ENCODE peak calls at places on chromosome 10, in ten cellular contexts. One of them, this sample, is unnamed.

GRCh38 chr10:48681749-48682148 is 2.9 kb upstream of the WDFY4 start:
- DNase-seq in upper lobe of left lung: no peak
- DNase-seq in adrenal gland: no peak
- DNase-seq in body of pancreas: no peak
- DNase-seq in A549: no peak
- DNase-seq in stomach: no peak
- DNase-seq in IMR-90: no peak
- DNase-seq in HCT116: no peak
- DNase-seq in heart left ventricle: no peak
- DNase-seq in lower leg skin: no peak
- DNase-seq in this sample: no peak

GRCh38 chr10:131921191-131921590 is 20.4 kb downstream of the PPP2R2D start:
- DNase-seq in upper lobe of left lung: no peak
- DNase-seq in adrenal gland: no peak
- DNase-seq in body of pancreas: no peak
- DNase-seq in A549: no peak
- DNase-seq in stomach: no peak
- DNase-seq in IMR-90: no peak
- DNase-seq in HCT116: no peak
- DNase-seq in heart left ventricle: no peak
- DNase-seq in lower leg skin: no peak
- DNase-seq in this sample: no peak

GRCh38 chr10:31263903-31264302 is 55.1 kb upstream of the ZEB1 start:
- DNase-seq in upper lobe of left lung: no peak
- DNase-seq in adrenal gland: no peak
- DNase-seq in body of pancreas: no peak
- DNase-seq in A549: no peak
- DNase-seq in stomach: no peak
- DNase-seq in IMR-90: peak
- DNase-seq in HCT116: no peak
- DNase-seq in heart left ventricle: no peak
- DNase-seq in lower leg skin: no peak
- DNase-seq in this sample: no peak

GRCh38 chr10:31607481-31607880 is 288.5 kb downstream of the ZEB1 start:
- DNase-seq in upper lobe of left lung: no peak
- DNase-seq in adrenal gland: no peak
- DNase-seq in body of pancreas: no peak
- DNase-seq in A549: no peak
- DNase-seq in stomach: no peak
- DNase-seq in IMR-90: no peak
- DNase-seq in HCT116: no peak
- DNase-seq in heart left ventricle: no peak
- DNase-seq in lower leg skin: no peak
- DNase-seq in this sample: no peak

GRCh38 chr10:19003341-19003740 is 45.3 kb upstream of the MALRD1 start:
- DNase-seq in upper lobe of left lung: no peak
- DNase-seq in adrenal gland: peak
- DNase-seq in body of pancreas: no peak
- DNase-seq in A549: no peak
- DNase-seq in stomach: no peak
- DNase-seq in IMR-90: no peak
- DNase-seq in HCT116: no peak
- DNase-seq in heart left ventricle: peak
- DNase-seq in lower leg skin: no peak
- DNase-seq in this sample: no peak

GRCh38 chr10:1242975-1243374 is 186.8 kb downstream of the WDR37 start:
- DNase-seq in upper lobe of left lung: peak
- DNase-seq in adrenal gland: no peak
- DNase-seq in body of pancreas: no peak
- DNase-seq in A549: no peak
- DNase-seq in stomach: no peak
- DNase-seq in IMR-90: no peak
- DNase-seq in HCT116: no peak
- DNase-seq in heart left ventricle: no peak
- DNase-seq in lower leg skin: no peak
- DNase-seq in this sample: no peak

GRCh38 chr10:15439381-15439837 is 68.3 kb upstream of the FAM171A1 start:
- DNase-seq in upper lobe of left lung: no peak
- DNase-seq in adrenal gland: peak
- DNase-seq in body of pancreas: peak
- DNase-seq in A549: no peak
- DNase-seq in stomach: no peak
- DNase-seq in IMR-90: peak
- DNase-seq in HCT116: no peak
- DNase-seq in heart left ventricle: peak
- DNase-seq in lower leg skin: no peak
- DNase-seq in this sample: no peak

GRCh38 chr10:20551761-20552160 is 345.4 kb downstream of the NEBL start:
- DNase-seq in upper lobe of left lung: no peak
- DNase-seq in adrenal gland: no peak
- DNase-seq in body of pancreas: no peak
- DNase-seq in A549: no peak
- DNase-seq in stomach: no peak
- DNase-seq in IMR-90: no peak
- DNase-seq in HCT116: no peak
- DNase-seq in heart left ventricle: no peak
- DNase-seq in lower leg skin: no peak
- DNase-seq in this sample: no peak

DNA sequence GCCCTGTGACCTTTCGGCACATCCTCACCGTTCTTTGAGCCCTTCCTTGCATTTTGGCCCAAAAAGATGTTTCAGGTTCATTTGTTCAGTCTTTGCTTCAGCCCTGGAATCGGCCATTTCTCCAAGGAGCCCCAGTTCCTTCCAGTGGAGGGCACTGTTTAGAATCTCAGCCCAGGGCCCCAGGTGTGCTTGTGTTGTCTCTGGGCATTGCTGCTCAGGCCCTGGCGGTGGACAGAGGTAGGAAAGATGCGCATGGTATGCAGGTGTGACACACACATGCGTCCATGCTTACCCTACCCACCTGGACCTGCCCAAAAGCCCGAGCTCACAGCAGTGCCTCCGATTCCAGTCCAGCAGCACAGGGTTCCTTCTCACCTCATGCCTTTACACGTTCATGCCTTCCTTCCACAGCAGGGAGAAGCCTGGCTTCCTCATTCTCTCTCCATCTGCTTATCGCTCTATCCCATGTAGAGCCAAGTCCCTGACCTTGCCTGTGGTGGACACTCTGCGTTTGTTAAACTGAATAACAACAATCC is 70.6 kb downstream of the LHPP start:
- DNase-seq in upper lobe of left lung: no peak
- DNase-seq in adrenal gland: peak
- DNase-seq in body of pancreas: no peak
- DNase-seq in A549: peak
- DNase-seq in stomach: no peak
- DNase-seq in IMR-90: no peak
- DNase-seq in HCT116: peak
- DNase-seq in heart left ventricle: no peak
- DNase-seq in lower leg skin: no peak
- DNase-seq in this sample: no peak
- TF ChIP-seq CTCF in upper lobe of left lung: no peak
- TF ChIP-seq CTCF in adrenal gland: no peak
- TF ChIP-seq CTCF in body of pancreas: no peak
- TF ChIP-seq CTCF in A549: peak
- TF ChIP-seq CTCF in stomach: no peak
- TF ChIP-seq CTCF in IMR-90: peak
- TF ChIP-seq CTCF in HCT116: peak
- TF ChIP-seq CTCF in heart left ventricle: no peak
- TF ChIP-seq CTCF in lower leg skin: no peak
- TF ChIP-seq CTCF in this sample: no peak

GRCh38 chr10:98270786-98271185 is 2.8 kb upstream of the LOXL4 start:
- DNase-seq in upper lobe of left lung: no peak
- DNase-seq in adrenal gland: no peak
- DNase-seq in body of pancreas: no peak
- DNase-seq in A549: no peak
- DNase-seq in stomach: no peak
- DNase-seq in IMR-90: no peak
- DNase-seq in HCT116: no peak
- DNase-seq in heart left ventricle: no peak
- DNase-seq in lower leg skin: peak
- DNase-seq in this sample: no peak

GRCh38 chr10:98268694-98269386 is 846 bp upstream of the LOXL4 start:
- DNase-seq in upper lobe of left lung: no peak
- DNase-seq in adrenal gland: no peak
- DNase-seq in body of pancreas: peak
- DNase-seq in A549: peak
- DNase-seq in stomach: no peak
- DNase-seq in IMR-90: no peak
- DNase-seq in HCT116: no peak
- DNase-seq in heart left ventricle: no peak
- DNase-seq in lower leg skin: peak
- DNase-seq in this sample: no peak

GRCh38 chr10:98270026-98270740 is 2.2 kb upstream of the LOXL4 start:
- DNase-seq in upper lobe of left lung: no peak
- DNase-seq in adrenal gland: peak
- DNase-seq in body of pancreas: no peak
- DNase-seq in A549: no peak
- DNase-seq in stomach: no peak
- DNase-seq in IMR-90: peak
- DNase-seq in HCT116: no peak
- DNase-seq in heart left ventricle: no peak
- DNase-seq in lower leg skin: peak
- DNase-seq in this sample: no peak

GRCh38 chr10:98267894-98268693 is at the start of gene LOXL4:
- DNase-seq in upper lobe of left lung: peak
- DNase-seq in adrenal gland: no peak
- DNase-seq in body of pancreas: peak
- DNase-seq in A549: peak
- DNase-seq in stomach: no peak
- DNase-seq in IMR-90: no peak
- DNase-seq in HCT116: no peak
- DNase-seq in heart left ventricle: no peak
- DNase-seq in lower leg skin: peak
- DNase-seq in this sample: peak

GRCh38 chr10:98269435-98269912 is 1.5 kb upstream of the LOXL4 start:
- DNase-seq in upper lobe of left lung: no peak
- DNase-seq in adrenal gland: peak
- DNase-seq in body of pancreas: peak
- DNase-seq in A549: peak
- DNase-seq in stomach: no peak
- DNase-seq in IMR-90: peak
- DNase-seq in HCT116: peak
- DNase-seq in heart left ventricle: peak
- DNase-seq in lower leg skin: peak
- DNase-seq in this sample: peak
- TF ChIP-seq POLR2A in upper lobe of left lung: no peak
- TF ChIP-seq POLR2A in adrenal gland: no peak
- TF ChIP-seq POLR2A in body of pancreas: no peak
- TF ChIP-seq POLR2A in A549: no peak
- TF ChIP-seq POLR2A in stomach: no peak
- TF ChIP-seq POLR2A in IMR-90: no peak
- TF ChIP-seq POLR2A in HCT116: no peak
- TF ChIP-seq POLR2A in heart left ventricle: no peak
- TF ChIP-seq POLR2A in lower leg skin: no peak
- TF ChIP-seq POLR2A in this sample: no peak

GRCh38 chr10:119726291-119727261 is 726 bp downstream of the INPP5F start:
- DNase-seq in upper lobe of left lung: no peak
- DNase-seq in adrenal gland: no peak
- DNase-seq in body of pancreas: peak
- DNase-seq in A549: no peak
- DNase-seq in stomach: no peak
- DNase-seq in IMR-90: no peak
- DNase-seq in HCT116: no peak
- DNase-seq in heart left ventricle: peak
- DNase-seq in lower leg skin: peak
- DNase-seq in this sample: no peak

GRCh38 chr10:119724630-119725549 is 960 bp upstream of the INPP5F start:
- DNase-seq in upper lobe of left lung: no peak
- DNase-seq in adrenal gland: no peak
- DNase-seq in body of pancreas: peak
- DNase-seq in A549: no peak
- DNase-seq in stomach: no peak
- DNase-seq in IMR-90: peak
- DNase-seq in HCT116: no peak
- DNase-seq in heart left ventricle: no peak
- DNase-seq in lower leg skin: no peak
- DNase-seq in this sample: no peak

GRCh38 chr10:119723624-119724023 is 2.2 kb upstream of the INPP5F start:
- DNase-seq in upper lobe of left lung: no peak
- DNase-seq in adrenal gland: no peak
- DNase-seq in body of pancreas: no peak
- DNase-seq in A549: no peak
- DNase-seq in stomach: no peak
- DNase-seq in IMR-90: no peak
- DNase-seq in HCT116: no peak
- DNase-seq in heart left ventricle: no peak
- DNase-seq in lower leg skin: no peak
- DNase-seq in this sample: no peak

GRCh38 chr10:119723161-119723560 is 2.7 kb upstream of the INPP5F start:
- DNase-seq in upper lobe of left lung: no peak
- DNase-seq in adrenal gland: no peak
- DNase-seq in body of pancreas: no peak
- DNase-seq in A549: no peak
- DNase-seq in stomach: no peak
- DNase-seq in IMR-90: no peak
- DNase-seq in HCT116: no peak
- DNase-seq in heart left ventricle: no peak
- DNase-seq in lower leg skin: no peak
- DNase-seq in this sample: no peak

DNA sequence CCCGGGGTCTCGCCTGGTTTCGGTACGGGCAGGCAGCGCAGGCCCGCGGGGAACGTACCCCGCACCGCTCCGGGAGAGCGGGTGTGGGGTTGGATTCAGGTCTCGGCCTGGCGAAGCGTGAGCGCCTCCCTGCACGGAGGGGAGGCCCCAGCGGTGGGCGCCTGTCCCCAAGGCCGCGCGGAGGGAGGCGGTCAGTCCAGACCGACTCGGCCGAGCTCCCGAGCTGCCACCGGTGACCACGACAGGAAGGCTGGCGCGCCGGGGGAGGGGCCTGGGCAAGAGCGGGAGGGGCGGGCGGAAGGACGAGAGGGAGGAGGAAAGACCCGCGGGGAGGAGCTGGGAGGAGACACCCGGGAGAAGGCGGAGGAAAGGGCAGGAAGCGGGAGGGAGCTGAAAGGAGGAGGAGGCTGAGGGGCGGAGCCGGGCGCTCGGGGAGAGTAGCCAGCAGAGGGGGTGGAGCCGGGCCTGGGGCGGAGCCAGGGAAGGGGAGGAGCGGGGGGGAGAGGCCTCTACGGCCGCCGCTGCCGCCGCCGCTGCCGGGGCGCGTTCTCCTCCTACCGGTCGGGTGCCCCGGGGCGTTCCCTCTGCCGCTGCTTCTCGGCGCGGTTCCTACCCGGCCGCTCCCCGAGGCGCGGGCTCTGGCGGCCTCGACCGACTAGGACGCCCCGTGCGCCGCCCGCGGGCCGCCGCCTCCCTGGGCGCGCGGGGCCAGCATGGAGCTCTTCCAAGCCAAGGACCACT is at the start of gene INPP5F:
- DNase-seq in upper lobe of left lung: peak
- DNase-seq in adrenal gland: peak
- DNase-seq in body of pancreas: peak
- DNase-seq in A549: peak
- DNase-seq in stomach: peak
- DNase-seq in IMR-90: peak
- DNase-seq in HCT116: peak
- DNase-seq in heart left ventricle: peak
- DNase-seq in lower leg skin: peak
- DNase-seq in this sample: peak
- TF ChIP-seq CTCF in upper lobe of left lung: peak
- TF ChIP-seq CTCF in adrenal gland: peak
- TF ChIP-seq CTCF in body of pancreas: peak
- TF ChIP-seq CTCF in A549: peak
- TF ChIP-seq CTCF in stomach: no peak
- TF ChIP-seq CTCF in IMR-90: peak
- TF ChIP-seq CTCF in HCT116: no peak
- TF ChIP-seq CTCF in heart left ventricle: peak
- TF ChIP-seq CTCF in lower leg skin: no peak
- TF ChIP-seq CTCF in this sample: no peak

DNA sequence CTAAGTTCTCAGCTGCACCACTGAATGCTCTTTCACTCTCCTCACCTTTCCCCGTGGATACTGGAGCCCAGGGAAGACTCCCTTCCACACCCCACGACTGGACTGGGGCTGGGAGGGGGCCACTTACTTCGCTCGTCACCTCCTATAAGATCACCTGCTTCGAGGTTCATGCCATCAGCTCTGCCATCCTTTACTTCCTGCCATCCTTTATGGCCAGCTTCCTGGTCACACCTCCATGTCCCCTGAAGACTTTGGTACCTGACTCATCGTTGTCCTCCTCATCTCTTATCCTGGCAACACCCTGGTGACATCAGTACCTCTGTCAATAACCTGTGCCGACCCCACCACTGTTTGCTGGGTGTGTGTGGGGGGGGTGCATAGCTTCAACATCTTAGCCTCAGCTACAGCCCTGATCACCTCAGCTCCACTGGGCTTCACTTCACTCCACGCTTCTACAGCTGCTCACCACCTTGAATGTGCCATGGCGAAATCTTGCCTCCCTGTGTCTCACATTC is 8.7 kb upstream of the VDAC2 start:
- DNase-seq in upper lobe of left lung: no peak
- DNase-seq in adrenal gland: peak
- DNase-seq in body of pancreas: no peak
- DNase-seq in A549: no peak
- DNase-seq in stomach: peak
- DNase-seq in IMR-90: no peak
- DNase-seq in HCT116: no peak
- DNase-seq in heart left ventricle: no peak
- DNase-seq in lower leg skin: peak
- DNase-seq in this sample: no peak
- TF ChIP-seq POLR2A in upper lobe of left lung: no peak
- TF ChIP-seq POLR2A in adrenal gland: no peak
- TF ChIP-seq POLR2A in body of pancreas: no peak
- TF ChIP-seq POLR2A in A549: no peak
- TF ChIP-seq POLR2A in stomach: no peak
- TF ChIP-seq POLR2A in IMR-90: no peak
- TF ChIP-seq POLR2A in HCT116: no peak
- TF ChIP-seq POLR2A in heart left ventricle: no peak
- TF ChIP-seq POLR2A in lower leg skin: no peak
- TF ChIP-seq POLR2A in this sample: no peak